ENCODE peak calls at places on chromosomes 2 and 18, in eight cellular contexts. One of them, this sample, is unnamed.

GRCh38 chr2:65388626-65389390 is 43.6 kb downstream of the SPRED2 start:
- DNase-seq in cardiac muscle cell: no peak
- DNase-seq in AG09319: no peak
- DNase-seq in neural progenitor cell: no peak
- DNase-seq in progenitor cell of endocrine pancreas: no peak
- DNase-seq in mesothelial cell of epicardium: no peak
- DNase-seq in heart left ventricle: no peak
- DNase-seq in AG09309: no peak
- DNase-seq in this sample: no peak

GRCh38 chr2:191637182-191638078 is 40.5 kb upstream of the NABP1 start:
- DNase-seq in cardiac muscle cell: peak
- DNase-seq in AG09319: no peak
- DNase-seq in neural progenitor cell: no peak
- DNase-seq in progenitor cell of endocrine pancreas: no peak
- DNase-seq in mesothelial cell of epicardium: no peak
- DNase-seq in heart left ventricle: no peak
- DNase-seq in AG09309: no peak
- DNase-seq in this sample: no peak

GRCh38 chr2:48504647-48505327 is 25.2 kb upstream of the STON1 start:
- DNase-seq in cardiac muscle cell: peak
- DNase-seq in AG09319: no peak
- DNase-seq in neural progenitor cell: no peak
- DNase-seq in progenitor cell of endocrine pancreas: no peak
- DNase-seq in mesothelial cell of epicardium: no peak
- DNase-seq in heart left ventricle: no peak
- DNase-seq in AG09309: no peak
- DNase-seq in this sample: no peak

GRCh38 chr2:232503792-232504323 is 16.2 kb upstream of the ECEL1 start:
- DNase-seq in cardiac muscle cell: no peak
- DNase-seq in AG09319: no peak
- DNase-seq in neural progenitor cell: no peak
- DNase-seq in progenitor cell of endocrine pancreas: no peak
- DNase-seq in mesothelial cell of epicardium: no peak
- DNase-seq in heart left ventricle: no peak
- DNase-seq in AG09309: no peak
- DNase-seq in this sample: no peak

GRCh38 chr18:37210781-37211180 is 354.8 kb downstream of the CELF4 start:
- DNase-seq in cardiac muscle cell: no peak
- DNase-seq in AG09319: no peak
- DNase-seq in neural progenitor cell: no peak
- DNase-seq in progenitor cell of endocrine pancreas: no peak
- DNase-seq in mesothelial cell of epicardium: no peak
- DNase-seq in heart left ventricle: no peak
- DNase-seq in AG09309: no peak
- DNase-seq in this sample: no peak

GRCh38 chr2:232667989-232668583 is 29.0 kb upstream of the GIGYF2 start:
- DNase-seq in cardiac muscle cell: no peak
- DNase-seq in AG09319: no peak
- DNase-seq in neural progenitor cell: peak
- DNase-seq in progenitor cell of endocrine pancreas: no peak
- DNase-seq in mesothelial cell of epicardium: no peak
- DNase-seq in heart left ventricle: no peak
- DNase-seq in AG09309: no peak
- DNase-seq in this sample: no peak

GRCh38 chr2:239312741-239313246 is 88.0 kb downstream of the HDAC4 start:
- DNase-seq in cardiac muscle cell: no peak
- DNase-seq in AG09319: no peak
- DNase-seq in neural progenitor cell: no peak
- DNase-seq in progenitor cell of endocrine pancreas: peak
- DNase-seq in mesothelial cell of epicardium: peak
- DNase-seq in heart left ventricle: peak
- DNase-seq in AG09309: no peak
- DNase-seq in this sample: no peak

GRCh38 chr18:48133675-48134251 is 203.3 kb upstream of the SMAD2 start:
- DNase-seq in cardiac muscle cell: peak
- DNase-seq in AG09319: no peak
- DNase-seq in neural progenitor cell: no peak
- DNase-seq in progenitor cell of endocrine pancreas: no peak
- DNase-seq in mesothelial cell of epicardium: no peak
- DNase-seq in heart left ventricle: no peak
- DNase-seq in AG09309: no peak
- DNase-seq in this sample: no peak

GRCh38 chr2:59774821-59775463 is 778.5 kb downstream of the BCL11A start:
- DNase-seq in cardiac muscle cell: no peak
- DNase-seq in AG09319: no peak
- DNase-seq in neural progenitor cell: no peak
- DNase-seq in progenitor cell of endocrine pancreas: no peak
- DNase-seq in mesothelial cell of epicardium: no peak
- DNase-seq in heart left ventricle: no peak
- DNase-seq in AG09309: no peak
- DNase-seq in this sample: no peak

GRCh38 chr2:234500394-234501006 is 3.6 kb upstream of the ARL4C start:
- DNase-seq in cardiac muscle cell: peak
- DNase-seq in AG09319: no peak
- DNase-seq in neural progenitor cell: peak
- DNase-seq in progenitor cell of endocrine pancreas: peak
- DNase-seq in mesothelial cell of epicardium: no peak
- DNase-seq in heart left ventricle: peak
- DNase-seq in AG09309: no peak
- DNase-seq in this sample: no peak

GRCh38 chr18:41121116-41121826 is 833.8 kb upstream of the PIK3C3 start:
- DNase-seq in cardiac muscle cell: peak
- DNase-seq in AG09319: no peak
- DNase-seq in neural progenitor cell: peak
- DNase-seq in progenitor cell of endocrine pancreas: no peak
- DNase-seq in mesothelial cell of epicardium: no peak
- DNase-seq in heart left ventricle: no peak
- DNase-seq in AG09309: no peak
- DNase-seq in this sample: no peak

GRCh38 chr2:146128216-146128615 is 1608.3 kb upstream of the ZEB2 start:
- DNase-seq in cardiac muscle cell: no peak
- DNase-seq in AG09319: no peak
- DNase-seq in neural progenitor cell: no peak
- DNase-seq in progenitor cell of endocrine pancreas: no peak
- DNase-seq in mesothelial cell of epicardium: no peak
- DNase-seq in heart left ventricle: no peak
- DNase-seq in AG09309: no peak
- DNase-seq in this sample: no peak

GRCh38 chr2:158011055-158011771 is 90.5 kb upstream of the UPP2 start:
- DNase-seq in cardiac muscle cell: no peak
- DNase-seq in AG09319: no peak
- DNase-seq in neural progenitor cell: no peak
- DNase-seq in progenitor cell of endocrine pancreas: no peak
- DNase-seq in mesothelial cell of epicardium: no peak
- DNase-seq in heart left ventricle: no peak
- DNase-seq in AG09309: no peak
- DNase-seq in this sample: no peak

GRCh38 chr2:9375857-9376428 is 47.4 kb downstream of the ITGB1BP1 start:
- DNase-seq in cardiac muscle cell: no peak
- DNase-seq in AG09319: no peak
- DNase-seq in neural progenitor cell: no peak
- DNase-seq in progenitor cell of endocrine pancreas: no peak
- DNase-seq in mesothelial cell of epicardium: no peak
- DNase-seq in heart left ventricle: no peak
- DNase-seq in AG09309: no peak
- DNase-seq in this sample: no peak

GRCh38 chr2:127638361-127639110 is 7.4 kb upstream of the GPR17 start:
- DNase-seq in cardiac muscle cell: peak
- DNase-seq in AG09319: no peak
- DNase-seq in neural progenitor cell: peak
- DNase-seq in progenitor cell of endocrine pancreas: peak
- DNase-seq in mesothelial cell of epicardium: no peak
- DNase-seq in heart left ventricle: peak
- DNase-seq in AG09309: no peak
- DNase-seq in this sample: no peak

GRCh38 chr2:127641846-127642510 is 4.0 kb upstream of the GPR17 start:
- DNase-seq in cardiac muscle cell: no peak
- DNase-seq in AG09319: no peak
- DNase-seq in neural progenitor cell: no peak
- DNase-seq in progenitor cell of endocrine pancreas: no peak
- DNase-seq in mesothelial cell of epicardium: no peak
- DNase-seq in heart left ventricle: no peak
- DNase-seq in AG09309: no peak
- DNase-seq in this sample: no peak

GRCh38 chr2:127641133-127641532 is 4.8 kb upstream of the GPR17 start:
- DNase-seq in cardiac muscle cell: no peak
- DNase-seq in AG09319: no peak
- DNase-seq in neural progenitor cell: no peak
- DNase-seq in progenitor cell of endocrine pancreas: no peak
- DNase-seq in mesothelial cell of epicardium: no peak
- DNase-seq in heart left ventricle: no peak
- DNase-seq in AG09309: no peak
- DNase-seq in this sample: no peak

GRCh38 chr2:127639111-127639474 is 6.9 kb upstream of the GPR17 start:
- DNase-seq in cardiac muscle cell: no peak
- DNase-seq in AG09319: no peak
- DNase-seq in neural progenitor cell: no peak
- DNase-seq in progenitor cell of endocrine pancreas: no peak
- DNase-seq in mesothelial cell of epicardium: no peak
- DNase-seq in heart left ventricle: no peak
- DNase-seq in AG09309: no peak
- DNase-seq in this sample: no peak

DNA sequence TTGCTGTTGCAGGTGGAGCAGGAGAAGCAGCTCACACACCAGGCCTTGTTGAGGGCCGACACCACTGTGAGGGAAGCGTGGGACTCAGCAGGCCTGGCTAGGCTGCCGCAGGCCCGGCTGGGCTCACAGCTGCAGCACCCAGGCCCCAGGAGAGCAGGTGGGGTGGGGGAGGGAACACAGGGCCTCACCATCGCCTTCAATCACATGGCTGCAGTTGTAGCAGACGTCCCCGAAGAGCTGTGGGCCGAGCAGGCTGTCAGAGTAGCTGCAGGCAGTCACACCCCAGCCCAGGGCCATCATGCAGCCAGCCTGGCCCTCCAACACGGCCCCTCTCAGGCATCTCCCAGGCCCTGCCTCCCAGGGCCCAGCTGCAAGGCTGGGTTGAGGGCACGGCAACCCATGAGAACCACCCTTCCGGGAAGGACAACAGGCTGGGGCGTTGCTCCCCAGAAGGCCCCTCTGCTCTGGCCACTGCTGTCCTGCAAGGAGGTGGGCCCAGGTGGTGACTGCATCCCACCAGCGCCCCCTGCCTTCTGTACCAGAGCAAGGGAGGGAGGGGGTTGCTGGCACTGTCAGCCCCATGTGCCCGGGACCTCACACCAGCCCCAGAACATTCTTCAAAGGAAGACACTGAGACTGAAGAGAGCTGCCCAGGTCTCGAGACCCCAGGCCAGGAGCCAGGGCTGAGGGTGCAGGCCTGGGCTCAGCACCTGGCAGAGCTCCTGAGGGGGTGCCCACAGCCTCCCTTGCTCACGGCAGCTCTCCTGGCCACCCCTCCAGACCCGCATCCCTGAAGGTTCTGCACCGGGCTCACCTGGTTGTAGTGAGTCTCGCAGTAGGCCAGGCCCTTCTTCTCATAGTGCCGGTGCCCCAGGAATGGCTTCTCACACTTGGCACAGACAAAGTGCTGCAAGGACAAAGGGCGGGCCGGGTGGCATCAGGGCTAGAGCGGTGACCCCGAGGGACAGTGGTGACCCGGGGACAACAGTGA is 5.6 kb upstream of the GPR17 start:
- DNase-seq in cardiac muscle cell: no peak
- DNase-seq in AG09319: no peak
- DNase-seq in neural progenitor cell: peak
- DNase-seq in progenitor cell of endocrine pancreas: no peak
- DNase-seq in mesothelial cell of epicardium: no peak
- DNase-seq in heart left ventricle: no peak
- DNase-seq in AG09309: no peak
- DNase-seq in this sample: no peak
- TF ChIP-seq CTCF in cardiac muscle cell: no peak
- TF ChIP-seq CTCF in AG09319: no peak
- TF ChIP-seq CTCF in neural progenitor cell: peak
- TF ChIP-seq CTCF in progenitor cell of endocrine pancreas: peak
- TF ChIP-seq CTCF in mesothelial cell of epicardium: no peak
- TF ChIP-seq CTCF in heart left ventricle: no peak
- TF ChIP-seq CTCF in AG09309: no peak
- TF ChIP-seq CTCF in this sample: no peak

DNA sequence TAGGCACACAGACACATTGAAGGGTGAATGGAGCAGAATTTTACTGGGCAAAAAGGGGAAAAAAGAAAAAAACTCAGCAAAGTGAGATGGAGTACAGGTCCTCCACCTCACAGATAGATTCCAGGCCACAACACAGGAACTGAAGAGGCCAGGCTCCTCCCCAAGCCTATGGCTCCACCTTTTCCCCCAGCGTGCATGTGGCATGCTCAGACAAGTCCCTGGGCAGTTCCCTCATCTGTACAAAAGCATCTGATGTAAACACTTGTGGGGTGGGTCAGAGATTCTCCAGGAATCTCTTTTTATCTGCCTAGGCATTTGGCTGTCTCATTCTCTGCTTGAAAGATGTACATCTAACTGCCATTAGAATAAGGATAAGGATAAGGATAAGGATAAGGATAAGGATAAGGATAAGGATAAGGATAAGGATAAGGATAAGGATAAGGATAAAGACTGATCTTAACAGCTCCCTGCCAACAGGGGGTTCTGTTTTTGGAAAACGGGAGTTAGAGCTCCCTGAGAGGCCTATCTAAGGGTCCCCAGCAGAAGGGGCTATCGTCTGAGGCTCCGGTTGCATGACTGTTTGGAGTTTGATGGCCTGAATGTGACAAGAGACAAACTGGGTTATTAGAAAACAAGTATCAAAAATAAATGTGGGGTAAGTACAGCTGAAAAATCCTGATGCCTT is 17.2 kb upstream of the ASXL3 start:
- DNase-seq in cardiac muscle cell: peak
- DNase-seq in AG09319: no peak
- DNase-seq in neural progenitor cell: peak
- DNase-seq in progenitor cell of endocrine pancreas: no peak
- DNase-seq in mesothelial cell of epicardium: no peak
- DNase-seq in heart left ventricle: no peak
- DNase-seq in AG09309: no peak
- DNase-seq in this sample: no peak
- TF ChIP-seq CTCF in cardiac muscle cell: no peak
- TF ChIP-seq CTCF in AG09319: no peak
- TF ChIP-seq CTCF in neural progenitor cell: no peak
- TF ChIP-seq CTCF in progenitor cell of endocrine pancreas: no peak
- TF ChIP-seq CTCF in mesothelial cell of epicardium: no peak
- TF ChIP-seq CTCF in heart left ventricle: no peak
- TF ChIP-seq CTCF in AG09309: no peak
- TF ChIP-seq CTCF in this sample: no peak

DNA sequence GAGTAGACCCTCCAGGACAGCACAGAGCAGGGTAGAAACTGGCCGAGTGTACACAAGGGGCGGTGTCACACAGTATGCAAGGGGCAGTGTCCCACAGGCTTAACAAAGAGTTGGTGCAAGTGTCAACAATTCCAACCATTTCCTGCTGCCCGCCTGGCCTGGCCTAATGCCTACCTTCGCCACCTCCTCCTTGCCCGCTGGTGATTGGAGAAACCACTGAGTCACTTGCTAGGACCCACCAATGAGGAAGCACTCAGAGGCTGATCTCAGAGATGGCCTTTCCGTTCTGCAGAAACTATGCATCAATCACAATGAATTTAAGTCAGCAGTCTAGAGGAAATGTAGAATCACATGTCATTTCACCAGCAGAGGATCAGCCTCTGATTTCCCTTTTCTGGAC is 263.3 kb upstream of the PKDCC start:
- DNase-seq in cardiac muscle cell: no peak
- DNase-seq in AG09319: no peak
- DNase-seq in neural progenitor cell: no peak
- DNase-seq in progenitor cell of endocrine pancreas: no peak
- DNase-seq in mesothelial cell of epicardium: no peak
- DNase-seq in heart left ventricle: no peak
- DNase-seq in AG09309: no peak
- DNase-seq in this sample: no peak
- TF ChIP-seq CTCF in cardiac muscle cell: no peak
- TF ChIP-seq CTCF in AG09319: no peak
- TF ChIP-seq CTCF in neural progenitor cell: no peak
- TF ChIP-seq CTCF in progenitor cell of endocrine pancreas: no peak
- TF ChIP-seq CTCF in mesothelial cell of epicardium: no peak
- TF ChIP-seq CTCF in heart left ventricle: no peak
- TF ChIP-seq CTCF in AG09309: no peak
- TF ChIP-seq CTCF in this sample: no peak

GRCh38 chr2:18266188-18266587 is 294.3 kb downstream of the RDH14 start:
- DNase-seq in cardiac muscle cell: no peak
- DNase-seq in AG09319: no peak
- DNase-seq in neural progenitor cell: no peak
- DNase-seq in progenitor cell of endocrine pancreas: no peak
- DNase-seq in mesothelial cell of epicardium: no peak
- DNase-seq in heart left ventricle: no peak
- DNase-seq in AG09309: no peak
- DNase-seq in this sample: no peak
- TF ChIP-seq CTCF in cardiac muscle cell: peak
- TF ChIP-seq CTCF in AG09319: peak
- TF ChIP-seq CTCF in neural progenitor cell: peak
- TF ChIP-seq CTCF in progenitor cell of endocrine pancreas: peak
- TF ChIP-seq CTCF in mesothelial cell of epicardium: peak
- TF ChIP-seq CTCF in heart left ventricle: peak
- TF ChIP-seq CTCF in AG09309: peak
- TF ChIP-seq CTCF in this sample: no peak